ENCODE peak calls at places on chromosome 14, in nine cellular contexts. One of them, this sample, is unnamed.

GRCh38 chr14:59846595-59846994 is 24.0 kb downstream of the RTN1 start:
- DNase-seq in islet precursor cell: no peak
- DNase-seq in adipocyte: no peak
- DNase-seq in PC-9: no peak
- DNase-seq in fibroblast of the aortic adventitia: no peak
- DNase-seq in T-helper 9 cell: no peak
- DNase-seq in GM19239: no peak
- DNase-seq in left colon: no peak
- DNase-seq in activated CD8-positive, alpha-beta memory T cell treated with anti-CD3 and anti-CD28 coated beads for 1 hour: no peak
- DNase-seq in this sample: no peak

GRCh38 chr14:69069020-69069421 is 83.9 kb downstream of the DCAF5 start:
- DNase-seq in islet precursor cell: no peak
- DNase-seq in adipocyte: peak; percentile 84
- DNase-seq in PC-9: no peak
- DNase-seq in fibroblast of the aortic adventitia: peak; percentile 85
- DNase-seq in T-helper 9 cell: no peak
- DNase-seq in GM19239: no peak
- DNase-seq in left colon: no peak
- DNase-seq in activated CD8-positive, alpha-beta memory T cell treated with anti-CD3 and anti-CD28 coated beads for 1 hour: no peak
- DNase-seq in this sample: no peak

GRCh38 chr14:71371711-71372396 is 464.6 kb downstream of the PCNX1 start:
- DNase-seq in islet precursor cell: no peak
- DNase-seq in adipocyte: peak; percentile 36
- DNase-seq in PC-9: peak; percentile 60
- DNase-seq in fibroblast of the aortic adventitia: peak; percentile 75
- DNase-seq in T-helper 9 cell: no peak
- DNase-seq in GM19239: no peak
- DNase-seq in left colon: no peak
- DNase-seq in activated CD8-positive, alpha-beta memory T cell treated with anti-CD3 and anti-CD28 coated beads for 1 hour: no peak
- DNase-seq in this sample: no peak

GRCh38 chr14:102320033-102320660 is 601 bp downstream of the ZNF839 start:
- DNase-seq in islet precursor cell: peak; percentile 62
- DNase-seq in adipocyte: peak; percentile 76
- DNase-seq in PC-9: peak; percentile 46
- DNase-seq in fibroblast of the aortic adventitia: peak; percentile 58
- DNase-seq in T-helper 9 cell: peak; percentile 33
- DNase-seq in GM19239: no peak
- DNase-seq in left colon: peak; percentile 55
- DNase-seq in activated CD8-positive, alpha-beta memory T cell treated with anti-CD3 and anti-CD28 coated beads for 1 hour: no peak
- DNase-seq in this sample: peak; percentile 61

GRCh38 chr14:55884819-55885218 is 233.4 kb upstream of the PELI2 start:
- DNase-seq in islet precursor cell: no peak
- DNase-seq in adipocyte: no peak
- DNase-seq in PC-9: no peak
- DNase-seq in fibroblast of the aortic adventitia: no peak
- DNase-seq in T-helper 9 cell: no peak
- DNase-seq in GM19239: no peak
- DNase-seq in left colon: no peak
- DNase-seq in activated CD8-positive, alpha-beta memory T cell treated with anti-CD3 and anti-CD28 coated beads for 1 hour: no peak
- DNase-seq in this sample: no peak

GRCh38 chr14:41607119-41607785 is 576 bp downstream of the LRFN5 start:
- DNase-seq in islet precursor cell: peak; percentile 57
- DNase-seq in adipocyte: no peak
- DNase-seq in PC-9: no peak
- DNase-seq in fibroblast of the aortic adventitia: peak; percentile 53
- DNase-seq in T-helper 9 cell: no peak
- DNase-seq in GM19239: no peak
- DNase-seq in left colon: no peak
- DNase-seq in activated CD8-positive, alpha-beta memory T cell treated with anti-CD3 and anti-CD28 coated beads for 1 hour: no peak
- DNase-seq in this sample: no peak

GRCh38 chr14:104891664-104892500 is 26.8 kb downstream of the CEP170B start:
- DNase-seq in islet precursor cell: peak; percentile 52
- DNase-seq in adipocyte: no peak
- DNase-seq in PC-9: no peak
- DNase-seq in fibroblast of the aortic adventitia: no peak
- DNase-seq in T-helper 9 cell: no peak
- DNase-seq in GM19239: no peak
- DNase-seq in left colon: no peak
- DNase-seq in activated CD8-positive, alpha-beta memory T cell treated with anti-CD3 and anti-CD28 coated beads for 1 hour: no peak
- DNase-seq in this sample: no peak

GRCh38 chr14:93318927-93319326 is 13.9 kb downstream of the BTBD7 start:
- DNase-seq in islet precursor cell: no peak
- DNase-seq in adipocyte: peak; percentile 55
- DNase-seq in PC-9: no peak
- DNase-seq in fibroblast of the aortic adventitia: no peak
- DNase-seq in T-helper 9 cell: no peak
- DNase-seq in GM19239: no peak
- DNase-seq in left colon: no peak
- DNase-seq in activated CD8-positive, alpha-beta memory T cell treated with anti-CD3 and anti-CD28 coated beads for 1 hour: no peak
- DNase-seq in this sample: no peak

GRCh38 chr14:102088012-102088792 is 1.4 kb upstream of the HSP90AA1 start:
- DNase-seq in islet precursor cell: peak; percentile 88
- DNase-seq in adipocyte: no peak
- DNase-seq in PC-9: peak; percentile 69
- DNase-seq in fibroblast of the aortic adventitia: no peak
- DNase-seq in T-helper 9 cell: peak; percentile 29
- DNase-seq in GM19239: peak; percentile 30
- DNase-seq in left colon: peak; percentile 63
- DNase-seq in activated CD8-positive, alpha-beta memory T cell treated with anti-CD3 and anti-CD28 coated beads for 1 hour: no peak
- DNase-seq in this sample: peak; percentile 76

GRCh38 chr14:64549805-64550538 is at the start of gene PPP1R36:
- DNase-seq in islet precursor cell: peak; percentile 59
- DNase-seq in adipocyte: peak; percentile 31
- DNase-seq in PC-9: no peak
- DNase-seq in fibroblast of the aortic adventitia: no peak
- DNase-seq in T-helper 9 cell: peak; percentile 33
- DNase-seq in GM19239: no peak
- DNase-seq in left colon: peak; percentile 86
- DNase-seq in activated CD8-positive, alpha-beta memory T cell treated with anti-CD3 and anti-CD28 coated beads for 1 hour: no peak
- DNase-seq in this sample: peak; percentile 84

GRCh38 chr14:61102549-61103466 is 121.8 kb downstream of the SLC38A6 start:
- DNase-seq in islet precursor cell: no peak
- DNase-seq in adipocyte: no peak
- DNase-seq in PC-9: peak; percentile 18
- DNase-seq in fibroblast of the aortic adventitia: no peak
- DNase-seq in T-helper 9 cell: no peak
- DNase-seq in GM19239: no peak
- DNase-seq in left colon: no peak
- DNase-seq in activated CD8-positive, alpha-beta memory T cell treated with anti-CD3 and anti-CD28 coated beads for 1 hour: no peak
- DNase-seq in this sample: no peak

GRCh38 chr14:94748667-94749347 is 21.1 kb downstream of the GSC start:
- DNase-seq in islet precursor cell: no peak
- DNase-seq in adipocyte: peak; percentile 23
- DNase-seq in PC-9: no peak
- DNase-seq in fibroblast of the aortic adventitia: no peak
- DNase-seq in T-helper 9 cell: no peak
- DNase-seq in GM19239: no peak
- DNase-seq in left colon: peak; percentile 41
- DNase-seq in activated CD8-positive, alpha-beta memory T cell treated with anti-CD3 and anti-CD28 coated beads for 1 hour: no peak
- DNase-seq in this sample: no peak

GRCh38 chr14:52960627-52961026 is 9.8 kb upstream of the FERMT2 start:
- DNase-seq in islet precursor cell: no peak
- DNase-seq in adipocyte: no peak
- DNase-seq in PC-9: no peak
- DNase-seq in fibroblast of the aortic adventitia: no peak
- DNase-seq in T-helper 9 cell: no peak
- DNase-seq in GM19239: no peak
- DNase-seq in left colon: no peak
- DNase-seq in activated CD8-positive, alpha-beta memory T cell treated with anti-CD3 and anti-CD28 coated beads for 1 hour: no peak
- DNase-seq in this sample: no peak

GRCh38 chr14:44271006-44271405 is 236.1 kb downstream of the FSCB start:
- DNase-seq in islet precursor cell: no peak
- DNase-seq in adipocyte: no peak
- DNase-seq in PC-9: no peak
- DNase-seq in fibroblast of the aortic adventitia: no peak
- DNase-seq in T-helper 9 cell: no peak
- DNase-seq in GM19239: no peak
- DNase-seq in left colon: no peak
- DNase-seq in activated CD8-positive, alpha-beta memory T cell treated with anti-CD3 and anti-CD28 coated beads for 1 hour: no peak
- DNase-seq in this sample: no peak

GRCh38 chr14:22982013-22982476 is 306 bp downstream of the AJUBA start:
- DNase-seq in islet precursor cell: no peak
- DNase-seq in adipocyte: no peak
- DNase-seq in PC-9: no peak
- DNase-seq in fibroblast of the aortic adventitia: no peak
- DNase-seq in T-helper 9 cell: no peak
- DNase-seq in GM19239: no peak
- DNase-seq in left colon: no peak
- DNase-seq in activated CD8-positive, alpha-beta memory T cell treated with anti-CD3 and anti-CD28 coated beads for 1 hour: no peak
- DNase-seq in this sample: no peak

GRCh38 chr14:20440465-20440864 is 4.5 kb upstream of the KLHL33 start:
- DNase-seq in islet precursor cell: no peak
- DNase-seq in adipocyte: no peak
- DNase-seq in PC-9: no peak
- DNase-seq in fibroblast of the aortic adventitia: no peak
- DNase-seq in T-helper 9 cell: no peak
- DNase-seq in GM19239: no peak
- DNase-seq in left colon: no peak
- DNase-seq in activated CD8-positive, alpha-beta memory T cell treated with anti-CD3 and anti-CD28 coated beads for 1 hour: no peak
- DNase-seq in this sample: no peak

GRCh38 chr14:92317511-92317910 is 5.5 kb upstream of the SLC24A4 start:
- DNase-seq in islet precursor cell: no peak
- DNase-seq in adipocyte: no peak
- DNase-seq in PC-9: peak; percentile 36
- DNase-seq in fibroblast of the aortic adventitia: peak; percentile 4
- DNase-seq in T-helper 9 cell: no peak
- DNase-seq in GM19239: no peak
- DNase-seq in left colon: no peak
- DNase-seq in activated CD8-positive, alpha-beta memory T cell treated with anti-CD3 and anti-CD28 coated beads for 1 hour: no peak
- DNase-seq in this sample: no peak

This sample was measured in mucosa of descending colon.